ENCODE peak calls at places on chromosomes 5 and 9, in six cellular contexts. One of them, this sample, is unnamed.

GRCh38 chr5:177565046-177565445 is 10.7 kb upstream of the FAM193B start:
- DNase-seq in NB4: no peak
- DNase-seq in IMR-90: no peak
- DNase-seq in uterus: no peak
- DNase-seq in esophagus squamous epithelium: no peak
- DNase-seq in stomach: no peak
- DNase-seq in this sample: no peak

GRCh38 chr5:2376486-2376885 is 375.0 kb downstream of the IRX2 start:
- DNase-seq in NB4: no peak
- DNase-seq in IMR-90: no peak
- DNase-seq in uterus: no peak
- DNase-seq in esophagus squamous epithelium: no peak
- DNase-seq in stomach: no peak
- DNase-seq in this sample: no peak

GRCh38 chr5:172902497-172903472 is 56.4 kb upstream of the RPL26L1 start:
- DNase-seq in NB4: peak
- DNase-seq in IMR-90: peak
- DNase-seq in uterus: peak
- DNase-seq in esophagus squamous epithelium: no peak
- DNase-seq in stomach: peak
- DNase-seq in this sample: no peak

GRCh38 chr9:389758-390157 is 175.1 kb downstream of the DOCK8 start:
- DNase-seq in NB4: peak
- DNase-seq in IMR-90: no peak
- DNase-seq in uterus: no peak
- DNase-seq in esophagus squamous epithelium: no peak
- DNase-seq in stomach: no peak
- DNase-seq in this sample: no peak

GRCh38 chr5:131973089-131973712 is 27.7 kb upstream of the MEIKIN start:
- DNase-seq in NB4: no peak
- DNase-seq in IMR-90: no peak
- DNase-seq in uterus: no peak
- DNase-seq in esophagus squamous epithelium: no peak
- DNase-seq in stomach: no peak
- DNase-seq in this sample: no peak

GRCh38 chr9:90979138-90979551 is 177.5 kb downstream of the SYK start:
- DNase-seq in NB4: no peak
- DNase-seq in IMR-90: no peak
- DNase-seq in uterus: no peak
- DNase-seq in esophagus squamous epithelium: no peak
- DNase-seq in stomach: no peak
- DNase-seq in this sample: no peak

GRCh38 chr5:118791986-118792734 is 196.2 kb downstream of the DTWD2 start:
- DNase-seq in NB4: peak
- DNase-seq in IMR-90: peak
- DNase-seq in uterus: no peak
- DNase-seq in esophagus squamous epithelium: no peak
- DNase-seq in stomach: peak
- DNase-seq in this sample: peak

GRCh38 chr9:33130501-33130900 is 36.6 kb downstream of the B4GALT1 start:
- DNase-seq in NB4: peak
- DNase-seq in IMR-90: peak
- DNase-seq in uterus: no peak
- DNase-seq in esophagus squamous epithelium: no peak
- DNase-seq in stomach: no peak
- DNase-seq in this sample: peak

GRCh38 chr5:176180339-176180738 is 57.9 kb upstream of the SIMC1 start:
- DNase-seq in NB4: no peak
- DNase-seq in IMR-90: peak
- DNase-seq in uterus: no peak
- DNase-seq in esophagus squamous epithelium: no peak
- DNase-seq in stomach: no peak
- DNase-seq in this sample: peak

GRCh38 chr9:26684029-26684428 is 208.6 kb downstream of the CAAP1 start:
- DNase-seq in NB4: no peak
- DNase-seq in IMR-90: no peak
- DNase-seq in uterus: no peak
- DNase-seq in esophagus squamous epithelium: no peak
- DNase-seq in stomach: no peak
- DNase-seq in this sample: no peak

GRCh38 chr5:1112596-1113331 is 901 bp upstream of the SLC12A7 start:
- DNase-seq in NB4: peak
- DNase-seq in IMR-90: no peak
- DNase-seq in uterus: no peak
- DNase-seq in esophagus squamous epithelium: no peak
- DNase-seq in stomach: peak
- DNase-seq in this sample: no peak

GRCh38 chr5:109921735-109922395 is 232.1 kb downstream of the MAN2A1 start:
- DNase-seq in NB4: no peak
- DNase-seq in IMR-90: no peak
- DNase-seq in uterus: no peak
- DNase-seq in esophagus squamous epithelium: no peak
- DNase-seq in stomach: peak
- DNase-seq in this sample: no peak

GRCh38 chr5:76062502-76062901 is 20.7 kb upstream of the SV2C start:
- DNase-seq in NB4: no peak
- DNase-seq in IMR-90: no peak
- DNase-seq in uterus: no peak
- DNase-seq in esophagus squamous epithelium: no peak
- DNase-seq in stomach: no peak
- DNase-seq in this sample: no peak

GRCh38 chr5:1698589-1699316 is 100.9 kb downstream of the MRPL36 start:
- DNase-seq in NB4: no peak
- DNase-seq in IMR-90: no peak
- DNase-seq in uterus: no peak
- DNase-seq in esophagus squamous epithelium: no peak
- DNase-seq in stomach: no peak
- DNase-seq in this sample: no peak

GRCh38 chr9:70049236-70049635 is 5.6 kb downstream of the MAMDC2 start:
- DNase-seq in NB4: no peak
- DNase-seq in IMR-90: peak
- DNase-seq in uterus: peak
- DNase-seq in esophagus squamous epithelium: no peak
- DNase-seq in stomach: peak
- DNase-seq in this sample: peak

GRCh38 chr5:178389031-178389729 is 156.6 kb upstream of the PHYKPL start:
- DNase-seq in NB4: no peak
- DNase-seq in IMR-90: no peak
- DNase-seq in uterus: no peak
- DNase-seq in esophagus squamous epithelium: no peak
- DNase-seq in stomach: peak
- DNase-seq in this sample: no peak

GRCh38 chr5:73906277-73906676 is 280.3 kb downstream of the ARHGEF28 start:
- DNase-seq in NB4: no peak
- DNase-seq in IMR-90: no peak
- DNase-seq in uterus: no peak
- DNase-seq in esophagus squamous epithelium: no peak
- DNase-seq in stomach: no peak
- DNase-seq in this sample: no peak

GRCh38 chr5:142966146-142966455 is 195.9 kb downstream of the ARHGAP26 start:
- DNase-seq in NB4: no peak
- DNase-seq in IMR-90: no peak
- DNase-seq in uterus: no peak
- DNase-seq in esophagus squamous epithelium: no peak
- DNase-seq in stomach: no peak
- DNase-seq in this sample: no peak

GRCh38 chr5:76724871-76725270 is 8.9 kb downstream of the F2R start:
- DNase-seq in NB4: no peak
- DNase-seq in IMR-90: peak
- DNase-seq in uterus: no peak
- DNase-seq in esophagus squamous epithelium: no peak
- DNase-seq in stomach: no peak
- DNase-seq in this sample: no peak

GRCh38 chr9:107487521-107488399 is 1.8 kb downstream of the KLF4 start:
- DNase-seq in NB4: no peak
- DNase-seq in IMR-90: no peak
- DNase-seq in uterus: peak
- DNase-seq in esophagus squamous epithelium: no peak
- DNase-seq in stomach: peak
- DNase-seq in this sample: peak
- TF ChIP-seq CTCF in NB4: no peak
- TF ChIP-seq CTCF in IMR-90: peak
- TF ChIP-seq CTCF in uterus: peak
- TF ChIP-seq CTCF in esophagus squamous epithelium: peak
- TF ChIP-seq CTCF in stomach: no peak
- TF ChIP-seq CTCF in this sample: no peak

DNA sequence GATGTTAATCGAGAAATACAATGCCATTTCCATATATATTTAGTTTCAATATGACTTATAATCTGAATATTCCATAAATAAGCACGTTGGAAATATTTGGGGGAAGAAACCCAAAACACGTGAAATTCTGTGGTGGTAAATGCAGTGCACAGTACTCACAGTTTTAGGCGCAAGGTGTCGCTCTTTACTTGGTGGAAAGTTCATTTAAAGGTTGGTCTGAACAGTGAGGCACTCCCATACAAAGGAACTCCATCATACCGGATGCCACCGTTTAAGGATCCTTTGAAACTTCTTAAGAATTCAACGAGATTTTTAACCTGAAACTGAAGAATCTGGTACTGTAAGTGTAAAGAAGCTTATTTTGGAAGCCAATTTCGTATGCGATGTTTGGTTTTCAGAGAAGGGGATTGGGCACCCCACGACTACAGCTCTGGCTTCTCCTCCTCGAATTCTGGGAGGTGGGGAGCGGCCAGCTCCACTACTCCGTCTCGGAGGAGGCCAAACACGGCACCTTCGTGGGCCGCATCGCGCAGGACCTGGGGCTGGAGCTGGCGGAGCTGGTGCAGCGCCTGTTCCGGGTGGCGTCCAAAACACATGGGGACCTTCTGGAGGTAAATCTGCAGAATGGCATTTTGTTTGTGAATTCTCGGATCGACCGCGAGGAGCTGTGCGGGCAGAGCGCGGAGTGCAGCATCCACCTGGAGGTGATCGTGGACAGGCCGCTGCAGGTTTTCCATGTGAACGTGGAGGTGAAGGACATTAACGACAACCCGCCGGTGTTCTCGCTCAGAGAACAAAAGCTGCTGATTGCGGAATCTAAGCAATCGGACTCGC is at the start of gene PCDHA11:
- DNase-seq in NB4: peak
- DNase-seq in IMR-90: no peak
- DNase-seq in uterus: no peak
- DNase-seq in esophagus squamous epithelium: no peak
- DNase-seq in stomach: no peak
- DNase-seq in this sample: no peak
- H3K4me3 ChIP-seq in NB4: no peak
- H3K4me3 ChIP-seq in IMR-90: no peak
- H3K4me3 ChIP-seq in uterus: no peak
- H3K4me3 ChIP-seq in esophagus squamous epithelium: no peak
- H3K4me3 ChIP-seq in stomach: no peak
- H3K4me3 ChIP-seq in this sample: no peak

GRCh38 chr5:96935556-96936430 is at the start of gene LNPEP:
- DNase-seq in NB4: peak
- DNase-seq in IMR-90: peak
- DNase-seq in uterus: peak
- DNase-seq in esophagus squamous epithelium: peak
- DNase-seq in stomach: peak
- DNase-seq in this sample: peak
- TF ChIP-seq POLR2A in NB4: peak
- TF ChIP-seq POLR2A in IMR-90: no peak
- TF ChIP-seq POLR2A in uterus: peak
- TF ChIP-seq POLR2A in esophagus squamous epithelium: peak
- TF ChIP-seq POLR2A in stomach: no peak
- TF ChIP-seq POLR2A in this sample: no peak

GRCh38 chr9:1997646-1998045 is 17.5 kb upstream of the SMARCA2 start:
- DNase-seq in NB4: no peak
- DNase-seq in IMR-90: no peak
- DNase-seq in uterus: no peak
- DNase-seq in esophagus squamous epithelium: no peak
- DNase-seq in stomach: no peak
- DNase-seq in this sample: no peak

GRCh38 chr9:1994180-1994579 is 21.0 kb upstream of the SMARCA2 start:
- DNase-seq in NB4: peak
- DNase-seq in IMR-90: no peak
- DNase-seq in uterus: no peak
- DNase-seq in esophagus squamous epithelium: no peak
- DNase-seq in stomach: no peak
- DNase-seq in this sample: no peak

GRCh38 chr9:2000314-2000713 is 14.8 kb upstream of the SMARCA2 start:
- DNase-seq in NB4: no peak
- DNase-seq in IMR-90: no peak
- DNase-seq in uterus: no peak
- DNase-seq in esophagus squamous epithelium: no peak
- DNase-seq in stomach: no peak
- DNase-seq in this sample: no peak

GRCh38 chr9:1995084-1995483 is 20.1 kb upstream of the SMARCA2 start:
- DNase-seq in NB4: no peak
- DNase-seq in IMR-90: no peak
- DNase-seq in uterus: no peak
- DNase-seq in esophagus squamous epithelium: no peak
- DNase-seq in stomach: no peak
- DNase-seq in this sample: no peak

GRCh38 chr9:1996156-1996555 is 19.0 kb upstream of the SMARCA2 start:
- DNase-seq in NB4: no peak
- DNase-seq in IMR-90: no peak
- DNase-seq in uterus: no peak
- DNase-seq in esophagus squamous epithelium: no peak
- DNase-seq in stomach: no peak
- DNase-seq in this sample: no peak
- TF ChIP-seq CTCF in NB4: no peak
- TF ChIP-seq CTCF in IMR-90: no peak
- TF ChIP-seq CTCF in uterus: no peak
- TF ChIP-seq CTCF in esophagus squamous epithelium: no peak
- TF ChIP-seq CTCF in stomach: no peak
- TF ChIP-seq CTCF in this sample: no peak

GRCh38 chr9:137254624-137255447 is at the start of gene NELFB:
- DNase-seq in NB4: peak
- DNase-seq in IMR-90: peak
- DNase-seq in uterus: peak
- DNase-seq in esophagus squamous epithelium: no peak
- DNase-seq in stomach: peak
- DNase-seq in this sample: peak

GRCh38 chr9:137256362-137256761 is 1.2 kb downstream of the NELFB start:
- DNase-seq in NB4: no peak
- DNase-seq in IMR-90: no peak
- DNase-seq in uterus: no peak
- DNase-seq in esophagus squamous epithelium: no peak
- DNase-seq in stomach: no peak
- DNase-seq in this sample: no peak

GRCh38 chr9:137253717-137254623 is 1.2 kb upstream of the NELFB start:
- DNase-seq in NB4: no peak
- DNase-seq in IMR-90: no peak
- DNase-seq in uterus: no peak
- DNase-seq in esophagus squamous epithelium: no peak
- DNase-seq in stomach: no peak
- DNase-seq in this sample: no peak

GRCh38 chr9:137255448-137256114 is 454 bp downstream of the NELFB start:
- DNase-seq in NB4: peak
- DNase-seq in IMR-90: no peak
- DNase-seq in uterus: no peak
- DNase-seq in esophagus squamous epithelium: no peak
- DNase-seq in stomach: no peak
- DNase-seq in this sample: no peak

GRCh38 chr9:137256839-137257238 is 1.7 kb downstream of the NELFB start:
- DNase-seq in NB4: no peak
- DNase-seq in IMR-90: no peak
- DNase-seq in uterus: no peak
- DNase-seq in esophagus squamous epithelium: no peak
- DNase-seq in stomach: no peak
- DNase-seq in this sample: no peak
- H3K4me3 ChIP-seq in NB4: peak
- H3K4me3 ChIP-seq in IMR-90: no peak
- H3K4me3 ChIP-seq in uterus: no peak
- H3K4me3 ChIP-seq in esophagus squamous epithelium: no peak
- H3K4me3 ChIP-seq in stomach: no peak
- H3K4me3 ChIP-seq in this sample: no peak

GRCh38 chr5:135655326-135655725 is 76.5 kb upstream of the CXCL14 start:
- DNase-seq in NB4: no peak
- DNase-seq in IMR-90: no peak
- DNase-seq in uterus: no peak
- DNase-seq in esophagus squamous epithelium: no peak
- DNase-seq in stomach: no peak
- DNase-seq in this sample: no peak
- TF ChIP-seq POLR2A in NB4: no peak
- TF ChIP-seq POLR2A in IMR-90: no peak
- TF ChIP-seq POLR2A in uterus: no peak
- TF ChIP-seq POLR2A in esophagus squamous epithelium: no peak
- TF ChIP-seq POLR2A in stomach: no peak
- TF ChIP-seq POLR2A in this sample: no peak